ENCODE peak calls at places on chromosomes 13 and 19, in ten cellular contexts. H, U, X, S, E, R, A, Q, D and Y are unnamed samples.

GRCh38 chr13:45142440-45143345 is 22.4 kb downstream of the GTF2F2 start:
- DNase-seq in H (no peak), A (no peak), D (no peak), U (no peak), E (no peak), X (peak; percentile 41), S (no peak), Q (no peak), R (no peak), Y (no peak)

GRCh38 chr19:17296278-17296677 is 6.9 kb downstream of the ABHD8 start:
- DNase-seq in Q (no peak), A (no peak), H (no peak), R (no peak), E (no peak), S (no peak), U (no peak), D (no peak), X (no peak), Y (no peak)

GRCh38 chr19:52923782-52924593 is 760 bp upstream of the ZNF888 start:
- DNase-seq in E (no peak), A (no peak), Q (no peak), X (no peak), U (peak; percentile 87), H (peak; percentile 63), R (no peak), S (peak; percentile 35), D (no peak), Y (no peak)

GRCh38 chr13:73059460-73060250 is 850 bp downstream of the KLF5 start:
- DNase-seq in D (peak; percentile 8), Q (no peak), R (peak; percentile 79), U (no peak), A (no peak), X (peak; percentile 94), E (peak; percentile 32), S (peak; percentile 57), H (no peak), Y (peak; percentile 45)

GRCh38 chr13:81383441-81383840 is 1042.5 kb upstream of the SPRY2 start:
- DNase-seq in X (no peak), D (no peak), A (no peak), H (no peak), R (no peak), Q (no peak), E (no peak), S (no peak), U (no peak), Y (no peak)

GRCh38 chr19:38663957-38664502 is 16.6 kb downstream of the ACTN4 start:
- DNase-seq in U (peak; percentile 74), R (no peak), H (no peak), X (no peak), A (no peak), Q (no peak), S (no peak), D (no peak), E (no peak), Y (no peak)

GRCh38 chr13:113815151-113816058 is 48.5 kb downstream of the GAS6 start:
- DNase-seq in E (peak; percentile 40), D (no peak), H (no peak), S (no peak), U (no peak), X (no peak), R (no peak), A (no peak), Q (no peak), Y (no peak)

GRCh38 chr13:110371550-110372465 is 64.7 kb downstream of the COL4A2 start:
- DNase-seq in H (no peak), A (no peak), X (no peak), E (no peak), Q (no peak), S (no peak), R (no peak), U (no peak), D (no peak), Y (no peak)

GRCh38 chr19:50925734-50926133 is 14.5 kb upstream of the KLK4 start:
- DNase-seq in A (no peak), U (no peak), H (no peak), S (no peak), R (no peak), Q (no peak), X (no peak), E (no peak), D (no peak), Y (no peak)

GRCh38 chr13:109330941-109331340 is 455.4 kb downstream of the IRS2 start:
- DNase-seq in D (no peak), E (no peak), R (no peak), S (no peak), A (no peak), U (no peak), Q (no peak), X (no peak), H (no peak), Y (no peak)

GRCh38 chr13:20828540-20829364 is 55.0 kb upstream of the EEF1AKMT1 start:
- DNase-seq in D (peak; percentile 6), A (peak; percentile 26), H (peak; percentile 22), X (peak; percentile 55), R (peak; percentile 50), S (peak; percentile 43), E (peak; percentile 16), Q (peak; percentile 21), U (no peak), Y (peak; percentile 50)

GRCh38 chr13:24254151-24254810 is 55.1 kb upstream of the C1QTNF9 start:
- DNase-seq in A (no peak), E (peak; percentile 59), Q (no peak), H (no peak), U (no peak), D (no peak), R (no peak), X (no peak), S (no peak), Y (no peak)

GRCh38 chr19:56053596-56053995 is 67.0 kb downstream of the NLRP5 start:
- DNase-seq in X (no peak), H (no peak), U (no peak), R (no peak), A (no peak), S (no peak), E (no peak), D (no peak), Q (no peak), Y (no peak)

GRCh38 chr13:44218501-44219240 is 155.0 kb upstream of the SERP2 start:
- DNase-seq in Q (no peak), A (peak; percentile 86), D (peak; percentile 62), S (no peak), E (no peak), U (peak; percentile 67), H (peak; percentile 56), X (peak; percentile 25), R (no peak), Y (peak; percentile 99)

GRCh38 chr19:16096281-16096855 is 15.3 kb upstream of the RAB8A start:
- DNase-seq in E (no peak), D (no peak), H (no peak), R (no peak), X (no peak), S (no peak), U (no peak), A (no peak), Q (no peak), Y (no peak)

GRCh38 chr13:101535192-101535746 is 82.8 kb downstream of the ITGBL1 start:
- DNase-seq in U (no peak), X (no peak), S (no peak), R (no peak), D (no peak), A (no peak), H (no peak), E (no peak), Q (no peak), Y (no peak)

GRCh38 chr13:48319458-48320395 is 16.2 kb downstream of the RB1 start:
- DNase-seq in X (no peak), U (no peak), Q (no peak), R (peak; percentile 27), S (no peak), H (no peak), D (no peak), A (no peak), E (peak; percentile 15), Y (no peak)

GRCh38 chr13:32443111-32443510 is 15.2 kb upstream of the N4BP2L1 start:
- DNase-seq in R (peak; percentile 55), S (peak; percentile 27), D (no peak), A (peak; percentile 4), U (no peak), X (peak; percentile 68), Q (no peak), H (peak; percentile 32), E (peak; percentile 12), Y (no peak)

GRCh38 chr19:41646589-41647204 is 19.8 kb upstream of the CEACAM4 start:
- DNase-seq in D (no peak), S (peak; percentile 62), R (no peak), Q (no peak), A (no peak), X (no peak), E (peak; percentile 69), H (no peak), U (no peak), Y (no peak)